ENCODE peak calls at places on chromosomes 7 and 10, in six cellular contexts. J is Right ventricle myocardium superior, P is SJSA1, K is WTC11, S is AG10803, O is cardiac fibroblast. N is an unnamed sample.

GRCh38 chr7:18030758-18031157 is 3.1 kb upstream of the PRPS1L1 start:
- DNase-seq in J (no peak), P (no peak), K (no peak), S (no peak), O (no peak), N (no peak)

GRCh38 chr7:94909023-94909466 is 1.7 kb downstream of the PPP1R9A start:
- DNase-seq in J (no peak), P (no peak), K (no peak), S (no peak), O (no peak), N (no peak)

GRCh38 chr7:134710854-134711624 is 64.4 kb downstream of the BPGM start:
- DNase-seq in J (no peak), P (peak; percentile 82), K (no peak), S (no peak), O (no peak), N (no peak)

GRCh38 chr10:6044651-6045599 is 17.2 kb downstream of the IL2RA start:
- DNase-seq in J (no peak), P (no peak), K (no peak), S (no peak), O (no peak), N (no peak)

GRCh38 chr7:139753693-139754111 is 24.1 kb downstream of the HIPK2 start:
- DNase-seq in J (no peak), P (no peak), K (no peak), S (no peak), O (no peak), N (no peak)

GRCh38 chr10:91140995-91141549 is 79.4 kb upstream of the PCGF5 start:
- DNase-seq in J (no peak), P (no peak), K (no peak), S (no peak), O (no peak), N (no peak)

GRCh38 chr10:44089671-44090070 is 295.2 kb downstream of the CXCL12 start:
- DNase-seq in J (no peak), P (no peak), K (no peak), S (no peak), O (no peak), N (no peak)

GRCh38 chr10:34406463-34407138 is 408.5 kb downstream of the PARD3 start:
- DNase-seq in J (no peak), P (no peak), K (no peak), S (no peak), O (no peak), N (no peak)

N was measured in NCI-H446 treated with DMSO at 0.1 percent for 48 hours.